ENCODE peak calls at places on chromosomes 4 and X, in nine cellular contexts. I, L, T, C, U, F, D, P and R are unnamed samples.

GRCh38 chrX:12814434-12814833 is 23.2 kb downstream of the PRPS2 start:
- DNase-seq in L (peak; percentile 76), C (no peak), F (peak; percentile 32), D (peak; percentile 78), U (no peak), I (no peak), T (peak; percentile 35), P (peak; percentile 60), R (peak; percentile 32)

GRCh38 chr4:155442267-155443105 is 65.7 kb upstream of the MAP9 start:
- DNase-seq in T (no peak), C (peak; percentile 79), F (peak; percentile 79), I (peak; percentile 86), U (peak; percentile 38), P (peak; percentile 57), L (peak; percentile 59), D (peak; percentile 76), R (peak; percentile 61)

GRCh38 chr4:186957952-186958555 is 234.4 kb upstream of the FAT1 start:
- DNase-seq in I (no peak), C (no peak), P (no peak), T (no peak), L (no peak), F (no peak), D (peak; percentile 15), U (no peak), R (peak; percentile 47)

GRCh38 chrX:72545990-72546389 is 26.7 kb downstream of the HDAC8 start:
- DNase-seq in T (no peak), L (no peak), P (no peak), C (no peak), F (peak; percentile 50), D (peak; percentile 59), U (no peak), I (no peak), R (no peak)

GRCh38 chrX:47093248-47093647 is 15.0 kb downstream of the RGN start:
- DNase-seq in C (no peak), D (peak; percentile 67), U (no peak), I (no peak), P (peak; percentile 56), F (no peak), T (peak; percentile 13), L (peak; percentile 61), R (peak; percentile 8)

GRCh38 chr4:37719021-37719420 is 32.8 kb upstream of the RELL1 start:
- DNase-seq in T (no peak), C (no peak), F (no peak), L (no peak), P (no peak), D (no peak), I (no peak), U (no peak), R (no peak)

GRCh38 chrX:120450163-120450562 is 18.9 kb downstream of the LAMP2 start:
- DNase-seq in I (no peak), L (peak; percentile 11), U (no peak), T (peak; percentile 15), D (peak; percentile 40), C (no peak), F (no peak), P (no peak), R (no peak)

GRCh38 chrX:632391-633042 is 1.9 kb downstream of the SHOX start:
- DNase-seq in I (no peak), U (no peak), C (peak; percentile 23), D (no peak), F (no peak), T (no peak), P (no peak), L (no peak), R (no peak)

GRCh38 chr4:139223682-139224317 is 46.8 kb upstream of the ELF2 start:
- DNase-seq in U (peak; percentile 78), F (no peak), I (no peak), C (no peak), D (peak; percentile 67), T (no peak), L (peak; percentile 56), P (no peak), R (peak; percentile 72)

GRCh38 chr4:41712413-41712812 is 36.1 kb downstream of the PHOX2B start:
- DNase-seq in F (no peak), T (no peak), U (no peak), L (no peak), P (no peak), D (no peak), I (no peak), C (no peak), R (no peak)

GRCh38 chrX:40504801-40505605 is 75.8 kb upstream of the ATP6AP2 start:
- DNase-seq in F (no peak), P (peak; percentile 47), U (peak; percentile 77), C (no peak), D (peak; percentile 94), T (no peak), I (no peak), L (peak; percentile 56), R (peak; percentile 93)

GRCh38 chrX:129654652-129655546 is at the start of gene APLN:
- DNase-seq in I (no peak), T (no peak), C (peak; percentile 53), U (peak; percentile 65), P (peak; percentile 15), L (peak; percentile 6), D (peak; percentile 70), F (peak; percentile 40), R (no peak)

GRCh38 chr4:94410678-94411206 is 41.0 kb upstream of the PDLIM5 start:
- DNase-seq in U (peak; percentile 64), D (peak; percentile 50), L (no peak), I (peak; percentile 70), P (no peak), T (no peak), C (peak; percentile 89), F (no peak), R (no peak)

GRCh38 chr4:102612824-102613366 is 111.7 kb downstream of the NFKB1 start:
- DNase-seq in F (no peak), P (peak; percentile 81), T (peak; percentile 63), U (no peak), C (no peak), L (no peak), D (no peak), I (no peak), R (no peak)
- H3K4me3 ChIP-seq in F (no peak overlapping the region), P (peak overlapping the region; percentile 9), T (peak overlapping the region; percentile 68), U (no peak overlapping the region), C (no peak overlapping the region), L (no peak overlapping the region), D (no peak overlapping the region), I (no peak overlapping the region), R (no peak overlapping the region)

DNA sequence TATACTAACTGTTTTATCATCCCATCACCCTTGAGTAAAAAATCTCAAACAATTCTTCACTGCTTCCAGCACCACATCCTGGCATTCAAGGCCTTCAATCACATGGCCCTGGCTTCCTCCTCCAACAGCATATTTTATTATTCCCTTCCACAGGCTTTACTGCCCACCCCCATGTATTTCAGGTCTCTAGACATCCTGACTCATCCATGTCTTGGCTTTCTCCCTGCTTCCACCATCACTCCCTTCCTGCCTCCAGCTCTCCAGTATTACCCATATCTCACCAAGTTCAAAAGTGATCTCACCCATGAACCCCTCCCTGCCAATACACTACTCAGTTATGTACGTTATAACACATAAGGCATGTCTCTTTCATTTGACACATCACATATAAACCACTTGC is 34.7 kb upstream of the PLAC1 start:
- DNase-seq in T (no peak), U (peak; percentile 83), L (no peak), C (no peak), D (no peak), F (no peak), P (no peak), I (no peak), R (no peak)
- H3K4me3 ChIP-seq in T (no peak overlapping the region), U (no peak overlapping the region), L (no peak overlapping the region), C (no peak overlapping the region), D (no peak overlapping the region), F (no peak overlapping the region), P (no peak overlapping the region), I (no peak overlapping the region), R (no peak overlapping the region)

DNA sequence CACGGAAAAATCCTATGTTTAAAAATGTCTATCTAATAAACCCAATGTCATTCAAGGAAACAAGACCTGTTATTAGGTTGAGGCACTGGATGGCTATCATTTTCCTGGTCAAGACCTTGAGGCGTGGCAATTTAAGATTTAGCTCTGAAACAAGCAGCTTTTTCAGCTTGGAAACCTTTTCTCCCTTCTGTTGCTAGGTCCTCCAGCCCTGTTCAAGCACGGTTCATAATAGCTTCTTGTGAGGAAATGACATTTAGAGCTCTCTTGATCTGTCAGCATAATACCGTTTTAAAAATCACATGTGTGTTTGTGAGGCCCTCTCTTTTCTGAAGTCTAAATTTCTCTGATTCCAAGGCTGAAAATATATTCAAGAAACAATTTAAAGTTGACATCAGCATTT is 133.6 kb upstream of the GRPR start:
- DNase-seq in T (no peak), F (no peak), I (no peak), C (no peak), D (no peak), L (no peak), U (no peak), P (no peak), R (no peak)
- H3K4me3 ChIP-seq in T (no peak overlapping the region), F (no peak overlapping the region), I (no peak overlapping the region), C (no peak overlapping the region), D (no peak overlapping the region), L (no peak overlapping the region), U (peak overlapping the region; percentile 16), P (no peak overlapping the region), R (no peak overlapping the region)

DNA sequence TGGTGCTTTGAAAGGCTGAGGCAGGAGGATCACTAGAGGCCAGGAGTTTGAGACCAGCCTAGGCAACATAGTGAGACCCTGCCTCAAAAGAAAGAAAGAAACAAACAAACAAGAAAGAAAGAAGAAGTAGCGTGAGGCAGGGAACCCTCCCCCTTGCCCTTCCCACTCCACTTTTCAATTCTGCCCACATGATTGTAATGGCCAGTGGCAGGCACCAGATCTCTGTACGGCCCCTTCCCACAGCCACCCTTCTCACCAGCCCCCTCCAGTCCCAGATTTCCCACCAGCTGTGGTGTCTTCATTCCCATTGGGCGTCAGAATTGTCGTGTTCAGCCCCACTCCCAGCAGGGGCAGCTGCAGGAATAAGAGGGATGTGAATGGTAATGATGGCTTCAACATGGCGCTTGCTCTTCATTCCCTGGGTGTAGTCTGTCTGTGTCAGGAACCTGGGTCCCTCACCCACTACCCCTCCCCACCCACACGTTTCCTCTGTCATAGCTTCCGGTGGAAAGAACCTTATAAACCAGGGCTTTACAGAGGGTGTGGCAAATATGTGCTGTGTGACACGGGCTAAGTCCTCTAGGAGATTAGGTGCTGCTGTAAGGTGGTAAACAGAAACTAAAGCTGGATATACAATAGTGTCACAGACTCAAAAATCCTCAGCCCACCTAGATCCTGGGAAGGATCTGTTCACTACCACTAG is at the start of gene IL2RG:
- DNase-seq in T (peak; percentile 90), U (no peak), P (peak; percentile 85), F (peak; percentile 70), C (no peak), I (no peak), D (no peak), L (peak; percentile 91), R (no peak)
- H3K4me3 ChIP-seq in T (peak within 1 kb of the TSS; percentile 96), U (no peak within 1 kb of the TSS), P (peak within 1 kb of the TSS; percentile 78), F (peak within 1 kb of the TSS; percentile 14), C (no peak within 1 kb of the TSS), I (peak within 1 kb of the TSS; percentile 14), D (no peak within 1 kb of the TSS), L (peak within 1 kb of the TSS; percentile 64), R (no peak within 1 kb of the TSS)